ENCODE peak calls at places on chromosome 22, in four cellular contexts. H, O, Z and J are unnamed samples.
A peak's percentile ranks its signal among the peaks of the same experiment; 100 is the strongest.

GRCh38 chr22:36897611-36898010 is 15.8 kb upstream of the CSF2RB start:
- DNase-seq in H (no peak), O (no peak), Z (no peak), J (no peak)

GRCh38 chr22:32331918-32332725 is 25.5 kb upstream of the RFPL3 start:
- DNase-seq in H (no peak), O (peak; percentile 53), Z (peak; percentile 20), J (no peak)

GRCh38 chr22:46376908-46377565 is 41.5 kb downstream of the TRMU start:
- DNase-seq in H (no peak), O (no peak), Z (no peak), J (no peak)

GRCh38 chr22:17974703-17975372 is 49.5 kb downstream of the MICAL3 start:
- DNase-seq in H (no peak), O (no peak), Z (no peak), J (no peak)

GRCh38 chr22:43826142-43827093 is 14.3 kb upstream of the EFCAB6 start:
- DNase-seq in H (no peak), O (no peak), Z (peak; percentile 41), J (no peak)

GRCh38 chr22:37892566-37893338 is 13.3 kb upstream of the MICALL1 start:
- DNase-seq in H (no peak), O (no peak), Z (peak; percentile 85), J (no peak)

GRCh38 chr22:17303840-17304779 is 65.2 kb upstream of the CECR2 start:
- DNase-seq in H (no peak), O (peak; percentile 79), Z (peak; percentile 21), J (peak; percentile 54)

GRCh38 chr22:25362215-25362882 is 142.9 kb downstream of the CRYBB2 start:
- DNase-seq in H (peak; percentile 21), O (peak; percentile 86), Z (peak; percentile 71), J (peak; percentile 87)

GRCh38 chr22:48660795-48661740 is 1166.6 kb downstream of the BRD1 start:
- DNase-seq in H (no peak), O (no peak), Z (no peak), J (no peak)

GRCh38 chr22:35841907-35842518 is 124.3 kb downstream of the APOL5 start:
- DNase-seq in H (no peak), O (no peak), Z (no peak), J (no peak)

GRCh38 chr22:35837328-35837727 is 119.7 kb downstream of the APOL5 start:
- DNase-seq in H (no peak), O (no peak), Z (no peak), J (no peak)

GRCh38 chr22:35838849-35839646 is 121.4 kb downstream of the APOL5 start:
- DNase-seq in H (peak; percentile 24), O (no peak), Z (no peak), J (no peak)

GRCh38 chr22:35842519-35842913 is 124.8 kb downstream of the APOL5 start:
- DNase-seq in H (no peak), O (no peak), Z (no peak), J (no peak)

GRCh38 chr22:35839811-35840739 is 122.4 kb downstream of the APOL5 start:
- DNase-seq in H (peak; percentile 95), O (peak; percentile 76), Z (peak; percentile 72), J (no peak)
- TF ChIP-seq POLR2AphosphoS5 in H (peak; percentile 57), O (no peak), Z (peak; percentile 72), J (no peak)

GRCh38 chr22:49971232-49972162 is 10.9 kb downstream of the PIM3 start:
- DNase-seq in H (no peak), O (peak; percentile 94), Z (peak; percentile 93), J (peak; percentile 50)
- TF ChIP-seq POLR2A in H (peak; percentile 19), O (no peak), Z (no peak), J (peak; percentile 37)

GRCh38 chr22:41899110-41899509 is 15.8 kb downstream of the SHISA8 start:
- DNase-seq in H (no peak), O (no peak), Z (no peak), J (no peak)
- TF ChIP-seq POLR2AphosphoS5 in H (no peak), O (no peak), Z (no peak), J (no peak)

GRCh38 chr22:21940521-21940920 is 12.1 kb downstream of the PPM1F start:
- DNase-seq in H (no peak), O (no peak), Z (no peak), J (no peak)

GRCh38 chr22:21941921-21942320 is 10.7 kb downstream of the PPM1F start:
- DNase-seq in H (no peak), O (no peak), Z (no peak), J (no peak)

GRCh38 chr22:21942407-21942895 is 10.2 kb downstream of the PPM1F start:
- DNase-seq in H (peak; percentile 44), O (peak; percentile 92), Z (peak; percentile 38), J (no peak)

GRCh38 chr22:21943571-21944448 is 8.8 kb downstream of the PPM1F start:
- DNase-seq in H (no peak), O (peak; percentile 65), Z (no peak), J (no peak)

GRCh38 chr22:21942939-21943338 is 9.7 kb downstream of the PPM1F start:
- DNase-seq in H (no peak), O (peak; percentile 70), Z (no peak), J (no peak)
- TF ChIP-seq POLR2A in H (no peak), O (no peak), Z (no peak), J (no peak)

DNA sequence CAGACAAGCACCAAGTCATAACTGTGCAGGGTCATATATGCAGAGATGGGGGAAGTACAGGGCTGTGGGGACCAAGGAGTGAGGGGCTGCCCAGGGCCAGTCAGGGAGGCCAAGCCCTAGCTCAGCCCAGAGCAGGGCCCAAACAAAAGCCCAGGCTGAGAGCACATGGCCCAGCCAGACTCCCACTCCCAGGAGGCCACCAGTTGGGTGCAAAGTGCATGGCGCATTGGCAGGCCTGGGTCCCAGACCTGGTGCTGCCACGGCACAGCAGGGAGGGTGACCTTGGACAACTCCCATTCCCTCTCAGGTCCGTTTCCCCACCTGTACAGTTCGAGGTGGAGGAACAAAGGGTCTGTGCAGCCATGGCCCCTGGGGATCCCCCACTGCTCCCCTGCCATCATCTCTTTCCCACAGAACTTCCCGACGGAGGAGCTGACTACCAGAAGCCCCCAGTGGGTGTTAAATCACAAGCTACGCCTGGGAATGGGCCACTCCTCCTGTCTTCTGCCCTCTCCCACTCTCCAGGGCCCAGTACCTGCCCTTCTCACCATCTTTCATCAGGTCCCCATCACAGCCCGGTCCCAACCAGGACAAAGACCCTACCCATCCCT is 608 bp downstream of the NIPSNAP1 start:
- DNase-seq in H (no peak), O (peak; percentile 74), Z (no peak), J (peak; percentile 36)
- TF ChIP-seq POLR2AphosphoS5 in H (no peak), O (no peak), Z (no peak), J (peak; percentile 50)